ENCODE peak calls at places on chromosomes 1 and 21, in five cellular contexts. C is K562, V is A549, P is endothelial cell of umbilical vein, U is HepG2. Q is an unnamed sample.

GRCh38 chr1:90579212-90579802 is 137.8 kb downstream of the BARHL2 start:
- DNase-seq in C (peak; percentile 46), V (peak; percentile 27), P (peak; percentile 51), U (peak; percentile 18), Q (peak; percentile 39)

GRCh38 chr1:224763126-224763764 is 147.1 kb downstream of the CNIH3 start:
- DNase-seq in C (no peak), V (no peak), P (no peak), U (no peak), Q (no peak)

GRCh38 chr1:203410117-203410900 is 59.4 kb upstream of the FMOD start:
- DNase-seq in C (no peak), V (no peak), P (no peak), U (no peak), Q (no peak)

GRCh38 chr1:245051349-245052221 is 103.2 kb upstream of the KIF26B start:
- DNase-seq in C (peak; percentile 93), V (no peak), P (no peak), U (no peak), Q (peak; percentile 98)

GRCh38 chr1:79005945-79006344 is 585 bp downstream of the ADGRL4 start:
- DNase-seq in C (no peak), V (no peak), P (peak; percentile 74), U (no peak), Q (no peak)

GRCh38 chr1:162230096-162230495 is 146.6 kb downstream of the SPATA46 start:
- DNase-seq in C (no peak), V (peak; percentile 9), P (peak; percentile 72), U (no peak), Q (no peak)

GRCh38 chr1:119286587-119287181 is 81.9 kb upstream of the HAO2 start:
- DNase-seq in C (peak; percentile 66), V (peak; percentile 31), P (peak; percentile 28), U (peak; percentile 73), Q (peak; percentile 53)

GRCh38 chr1:88612299-88612698 is 71.8 kb upstream of the PKN2 start:
- DNase-seq in C (no peak), V (no peak), P (no peak), U (no peak), Q (no peak)

GRCh38 chr1:218823291-218823900 is 350.3 kb upstream of the LYPLAL1 start:
- DNase-seq in C (no peak), V (peak; percentile 65), P (no peak), U (no peak), Q (no peak)

GRCh38 chr1:108129999-108130398 is 70.1 kb downstream of the SLC25A24 start:
- DNase-seq in C (no peak), V (no peak), P (no peak), U (no peak), Q (no peak)

GRCh38 chr1:176243746-176244145 is 36.7 kb upstream of the COP1 start:
- DNase-seq in C (no peak), V (no peak), P (no peak), U (no peak), Q (no peak)

GRCh38 chr21:23247334-23247733 is 2249.1 kb downstream of the NCAM2 start:
- DNase-seq in C (no peak), V (no peak), P (peak; percentile 52), U (no peak), Q (no peak)

GRCh38 chr1:13760340-13760739 is 60.4 kb downstream of the PRDM2 start:
- DNase-seq in C (no peak), V (no peak), P (no peak), U (no peak), Q (no peak)

GRCh38 chr1:6888268-6888667 is 103.0 kb downstream of the CAMTA1 start:
- DNase-seq in C (no peak), V (no peak), P (peak; percentile 24), U (no peak), Q (no peak)
- TF ChIP-seq CTCF in C (no peak), V (no peak), P (no peak), U (no peak), Q (no peak)

DNA sequence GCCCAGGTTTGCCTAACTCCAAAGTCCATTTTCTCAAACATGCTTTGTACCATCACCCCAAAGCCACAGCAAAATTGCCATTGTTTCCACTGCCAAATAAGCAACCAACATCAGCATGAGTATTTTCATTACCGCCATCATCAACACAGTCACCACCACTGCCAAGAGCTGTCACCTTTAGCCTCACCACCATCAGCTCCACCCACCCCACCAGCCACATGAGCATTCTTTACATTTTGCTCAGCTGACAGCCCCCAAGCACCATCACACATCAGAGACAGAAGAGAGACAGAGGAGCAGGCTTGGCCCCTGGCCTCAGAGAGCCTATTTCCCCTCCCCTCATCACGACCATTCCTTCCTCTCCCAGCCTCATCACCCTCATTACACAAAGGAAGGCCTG is 42.7 kb downstream of the TAS1R2 start:
- DNase-seq in C (no peak), V (no peak), P (no peak), U (no peak), Q (no peak)
- TF ChIP-seq MYC in C (no peak), V (no peak), P (no peak), U (no peak), Q (no peak)

DNA sequence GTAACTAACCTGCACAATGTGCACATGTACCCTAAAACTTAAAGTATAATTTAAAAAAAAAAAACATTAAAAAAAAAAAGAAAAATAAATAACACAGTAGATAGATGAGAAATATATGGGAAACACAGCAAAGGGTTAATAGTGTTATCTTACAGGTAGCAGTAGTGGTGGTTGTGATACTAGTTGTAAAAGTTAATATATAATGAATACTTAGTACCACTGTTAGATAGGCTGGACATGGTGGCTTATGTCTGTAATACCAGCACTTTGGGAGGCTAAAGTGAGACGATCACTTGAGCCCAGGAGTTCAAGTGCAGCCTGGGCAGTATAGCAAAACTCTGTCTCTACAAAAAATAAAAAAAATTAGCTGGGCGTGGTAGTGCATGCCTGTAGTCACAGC is 32.6 kb upstream of the CD46 start:
- DNase-seq in C (no peak), V (no peak), P (no peak), U (no peak), Q (no peak)
- H3K4me3 ChIP-seq in C (no peak overlapping the region), V (no peak overlapping the region), P (no peak overlapping the region), U (no peak overlapping the region), Q (no peak overlapping the region)

GRCh38 chr1:160277987-160278386 is 6.9 kb downstream of the PEX19 start:
- DNase-seq in C (no peak), V (no peak), P (no peak), U (no peak), Q (no peak)

GRCh38 chr1:160284782-160285344 is at the start of gene PEX19:
- DNase-seq in C (peak; percentile 95), V (peak; percentile 95), P (peak; percentile 95), U (peak; percentile 85), Q (peak; percentile 93)

GRCh38 chr1:160285506-160285905 is 573 bp upstream of the PEX19 start:
- DNase-seq in C (no peak), V (no peak), P (no peak), U (no peak), Q (no peak)

GRCh38 chr1:160284220-160284781 is 632 bp downstream of the PEX19 start:
- DNase-seq in C (peak; percentile 37), V (no peak), P (peak; percentile 75), U (peak; percentile 31), Q (peak; percentile 74)

GRCh38 chr1:160282807-160283206 is 2.1 kb downstream of the PEX19 start:
- DNase-seq in C (no peak), V (no peak), P (no peak), U (no peak), Q (no peak)
- TF ChIP-seq CTCF in C (no peak), V (no peak), P (no peak), U (no peak), Q (no peak)

GRCh38 chr1:116332461-116332860 is 40.6 kb upstream of the ATP1A1 start:
- DNase-seq in C (no peak), V (no peak), P (no peak), U (no peak), Q (no peak)

GRCh38 chr1:116333171-116334014 is 39.7 kb upstream of the ATP1A1 start:
- DNase-seq in C (no peak), V (no peak), P (no peak), U (no peak), Q (no peak)

GRCh38 chr1:116335847-116336246 is 37.2 kb upstream of the ATP1A1 start:
- DNase-seq in C (no peak), V (no peak), P (no peak), U (no peak), Q (no peak)

GRCh38 chr1:116334868-116335649 is 38.0 kb upstream of the ATP1A1 start:
- DNase-seq in C (no peak), V (no peak), P (peak; percentile 52), U (peak; percentile 42), Q (peak; percentile 5)

DNA sequence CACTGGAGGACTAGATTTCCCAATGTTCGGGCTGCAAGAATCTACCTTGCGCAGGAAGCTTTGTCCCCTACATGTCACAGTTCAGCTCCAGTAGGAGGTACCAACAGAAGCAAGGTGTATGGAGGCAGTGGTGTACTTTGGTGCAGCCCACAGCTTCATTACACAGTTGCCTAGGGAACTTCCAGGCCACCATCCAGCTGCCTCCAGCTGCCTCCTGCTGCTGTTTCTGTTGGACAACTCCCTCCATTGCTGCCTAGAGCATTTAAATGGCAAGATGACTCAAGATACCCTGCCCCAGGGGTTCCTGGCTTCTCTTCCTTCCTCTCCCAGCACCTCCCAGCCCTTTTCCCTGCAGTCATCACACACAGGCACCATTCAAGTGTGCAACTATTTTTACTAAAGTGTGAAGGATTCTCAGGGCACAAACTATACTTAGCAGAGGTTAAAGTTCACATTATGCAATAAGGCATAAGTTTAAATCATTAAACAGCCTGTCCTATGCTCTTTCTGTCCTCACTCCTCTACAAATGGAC is 39.0 kb upstream of the ATP1A1 start:
- DNase-seq in C (no peak), V (no peak), P (peak; percentile 49), U (peak; percentile 18), Q (no peak)
- TF ChIP-seq MYC in C (no peak), V (no peak), P (no peak), U (no peak), Q (no peak)

DNA sequence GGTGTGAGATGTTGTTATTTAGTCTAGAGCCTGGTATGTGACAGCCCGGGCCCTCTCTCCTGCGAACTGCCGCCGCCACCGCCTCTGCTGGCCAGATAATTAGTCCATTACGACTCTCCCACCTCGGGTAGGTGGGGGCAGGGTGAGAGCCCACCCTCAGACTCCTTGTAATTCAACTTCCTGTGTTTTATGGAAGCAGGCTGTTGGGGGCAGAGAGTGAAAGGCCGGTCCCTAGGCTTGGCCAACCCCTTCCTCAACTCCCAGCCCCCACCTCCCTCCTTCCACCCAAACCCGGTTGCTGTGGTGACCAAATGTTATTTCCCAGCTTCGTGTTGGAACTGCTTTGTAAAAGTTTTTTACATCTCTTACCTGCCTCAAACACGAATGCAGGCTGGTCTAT is 119.1 kb downstream of the RNF220 start:
- DNase-seq in C (peak; percentile 31), V (no peak), P (no peak), U (no peak), Q (no peak)
- H3K4me3 ChIP-seq in C (no peak overlapping the region), V (no peak overlapping the region), P (no peak overlapping the region), U (no peak overlapping the region), Q (no peak overlapping the region)